ENCODE peak calls at places on chromosomes 5 and 9, in nine cellular contexts. Y is NCI-H1092; H is brain pericyte; W is kidney epithelial cell; T is stimulated activated CD8-positive, alpha-beta memory T cell treated with anti-CD3 and anti-CD28 coated beads, Interleukin-2, amount 100 ng/mL, for 1 hour; Q is neural crest cell; Z is GM04504; U is choroid plexus epithelial cell; J is astrocyte of the hippocampus. O is an unnamed sample.

GRCh38 chr9:93945400-93946337 is 9.5 kb downstream of the BARX1 start:
- DNase-seq in Y (no peak), H (no peak), W (no peak), T (no peak), Q (no peak), Z (no peak), U (no peak), J (no peak), O (no peak)

GRCh38 chr5:36150676-36151433 is 832 bp downstream of the LMBRD2 start:
- DNase-seq in Y (peak), H (no peak), W (no peak), T (peak), Q (peak), Z (no peak), U (peak), J (peak), O (peak)

GRCh38 chr9:33168941-33169544 is 1.9 kb upstream of the B4GALT1 start:
- DNase-seq in Y (no peak), H (no peak), W (no peak), T (no peak), Q (no peak), Z (no peak), U (no peak), J (no peak), O (no peak)

GRCh38 chr5:123856736-123857135 is 344.8 kb downstream of the CSNK1G3 start:
- DNase-seq in Y (no peak), H (no peak), W (no peak), T (no peak), Q (no peak), Z (peak), U (no peak), J (no peak), O (no peak)

GRCh38 chr5:137621861-137622823 is 113.7 kb downstream of the KLHL3 start:
- DNase-seq in Y (no peak), H (no peak), W (no peak), T (no peak), Q (no peak), Z (peak), U (peak), J (peak), O (peak)

GRCh38 chr9:95450171-95451107 is 66.3 kb downstream of the PTCH1 start:
- DNase-seq in Y (no peak), H (no peak), W (no peak), T (no peak), Q (no peak), Z (no peak), U (no peak), J (peak), O (no peak)

GRCh38 chr9:133171161-133171955 is 7.6 kb upstream of the GBGT1 start:
- DNase-seq in Y (no peak), H (no peak), W (no peak), T (no peak), Q (no peak), Z (no peak), U (no peak), J (no peak), O (no peak)

GRCh38 chr5:124866355-124867063 is 120.1 kb upstream of the ZNF608 start:
- DNase-seq in Y (no peak), H (no peak), W (no peak), T (no peak), Q (no peak), Z (peak), U (no peak), J (peak), O (peak)

GRCh38 chr5:35371971-35372426 is 141.7 kb upstream of the PRLR start:
- DNase-seq in Y (no peak), H (no peak), W (no peak), T (no peak), Q (no peak), Z (no peak), U (no peak), J (no peak), O (no peak)

GRCh38 chr9:135744333-135745070 is 42.5 kb downstream of the KCNT1 start:
- DNase-seq in Y (no peak), H (no peak), W (no peak), T (no peak), Q (no peak), Z (no peak), U (no peak), J (no peak), O (no peak)

GRCh38 chr9:95239071-95239470 is 78.4 kb downstream of the FANCC start:
- DNase-seq in Y (no peak), H (no peak), W (peak), T (no peak), Q (no peak), Z (no peak), U (no peak), J (no peak), O (peak)

GRCh38 chr9:117715411-117715989 is 11.3 kb downstream of the TLR4 start:
- DNase-seq in Y (no peak), H (no peak), W (no peak), T (no peak), Q (no peak), Z (no peak), U (peak), J (no peak), O (no peak)

GRCh38 chr9:15231788-15232635 is 75.0 kb downstream of the TTC39B start:
- DNase-seq in Y (no peak), H (no peak), W (no peak), T (no peak), Q (peak), Z (no peak), U (peak), J (no peak), O (peak)

GRCh38 chr9:132546148-132547051 is 36.0 kb upstream of the BARHL1 start:
- DNase-seq in Y (peak), H (no peak), W (no peak), T (no peak), Q (peak), Z (no peak), U (peak), J (peak), O (peak)

GRCh38 chr9:108816037-108816436 is 39.7 kb downstream of the ACTL7B start:
- DNase-seq in Y (no peak), H (no peak), W (no peak), T (no peak), Q (no peak), Z (no peak), U (peak), J (no peak), O (no peak)

GRCh38 chr5:127916875-127917573 is 166.5 kb upstream of the SLC12A2 start:
- DNase-seq in Y (no peak), H (no peak), W (no peak), T (no peak), Q (no peak), Z (no peak), U (peak), J (no peak), O (no peak)

GRCh38 chr5:17928571-17928970 is 294.3 kb downstream of the TAF11L14 start:
- DNase-seq in Y (no peak), H (no peak), W (no peak), T (no peak), Q (no peak), Z (no peak), U (no peak), J (peak), O (no peak)

GRCh38 chr9:135241381-135242380 is 154.2 kb downstream of the OLFM1 start:
- DNase-seq in Y (no peak), H (no peak), W (no peak), T (no peak), Q (no peak), Z (no peak), U (no peak), J (no peak), O (no peak)

GRCh38 chr5:107925195-107925594 is 254.5 kb upstream of the EFNA5 start:
- DNase-seq in Y (no peak), H (no peak), W (no peak), T (no peak), Q (no peak), Z (no peak), U (no peak), J (no peak), O (no peak)

GRCh38 chr5:103745353-103746065 is 182.9 kb upstream of the NUDT12 start:
- DNase-seq in Y (no peak), H (no peak), W (no peak), T (no peak), Q (no peak), Z (no peak), U (peak), J (no peak), O (no peak)

GRCh38 chr9:123867034-123867433 is 62.9 kb downstream of the DENND1A start:
- DNase-seq in Y (no peak), H (no peak), W (no peak), T (no peak), Q (no peak), Z (no peak), U (no peak), J (no peak), O (no peak)

GRCh38 chr5:76789991-76790571 is 28.7 kb upstream of the F2RL1 start:
- DNase-seq in Y (no peak), H (no peak), W (no peak), T (no peak), Q (no peak), Z (no peak), U (peak), J (no peak), O (peak)